ENCODE peak calls at places on chromosomes 7 and 10, in ten cellular contexts. N is activated CD4-positive, CD25-positive, alpha-beta regulatory T cell treated with anti-CD3 and anti-CD28 coated beads, Interleukin-2, amount 50 U/mL, for 72 hours; B is activated effector memory CD4-positive, alpha-beta T cell treated with anti-CD3 and anti-CD28 coated beads, Interleukin-2, amount 50 U/mL, for 16 hours; D is activated CD8-positive, alpha-beta T cell treated with anti-CD3 and anti-CD28 coated beads for 36 hours; F is left ventricle myocardium inferior; Q is T-helper 9 cell; C is epithelial cell of esophagus; M is kidney glomerular epithelial cell; G is NCI-H524; J is coronary artery. L is an unnamed sample.

GRCh38 chr7:134819401-134819800 is 40.0 kb downstream of the CALD1 start:
- DNase-seq in D (no peak), N (no peak), F (no peak), C (no peak), G (no peak), B (no peak), M (no peak), J (no peak), Q (no peak), L (no peak)

GRCh38 chr7:35701287-35701686 is 6.4 kb upstream of the HERPUD2 start:
- DNase-seq in D (no peak), M (no peak), G (no peak), B (no peak), N (no peak), Q (no peak), C (peak), F (no peak), J (no peak), L (no peak)

GRCh38 chr10:60021324-60021723 is 115.0 kb upstream of the CCDC6 start:
- DNase-seq in J (no peak), F (no peak), M (peak), D (no peak), G (no peak), N (no peak), Q (no peak), C (no peak), B (no peak), L (no peak)

GRCh38 chr7:29319719-29320521 is 125.3 kb downstream of the CHN2 start:
- DNase-seq in F (no peak), C (no peak), N (no peak), M (no peak), Q (no peak), B (no peak), G (no peak), D (no peak), J (no peak), L (no peak)

GRCh38 chr7:131480384-131481315 is 75.8 kb downstream of the PODXL start:
- DNase-seq in D (no peak), F (no peak), M (peak), N (no peak), G (no peak), J (no peak), B (no peak), Q (no peak), C (no peak), L (no peak)

GRCh38 chr7:36300696-36301350 is 88.8 kb upstream of the ANLN start:
- DNase-seq in J (no peak), M (no peak), C (no peak), Q (no peak), N (no peak), G (no peak), F (no peak), D (no peak), B (peak), L (no peak)

GRCh38 chr7:2821161-2821841 is 22.8 kb downstream of the GNA12 start:
- DNase-seq in B (peak), J (no peak), D (peak), G (no peak), M (peak), N (no peak), C (peak), F (no peak), Q (no peak), L (peak)

GRCh38 chr10:89273680-89274079 is 22.1 kb upstream of the LIPA start:
- DNase-seq in B (no peak), D (no peak), F (no peak), J (no peak), Q (no peak), N (no peak), C (no peak), G (no peak), M (no peak), L (no peak)

GRCh38 chr7:29612596-29612995 is 49.0 kb downstream of the PRR15 start:
- DNase-seq in N (no peak), D (no peak), B (no peak), Q (no peak), F (no peak), C (no peak), M (no peak), J (no peak), G (no peak), L (no peak)

GRCh38 chr7:2242541-2243482 is 786 bp downstream of the NUDT1 start:
- DNase-seq in G (peak), N (peak), C (no peak), F (no peak), M (no peak), B (peak), J (no peak), Q (no peak), D (peak), L (no peak)

GRCh38 chr10:60200682-60201053 is 189.0 kb downstream of the ANK3 start:
- DNase-seq in M (no peak), N (no peak), Q (no peak), J (no peak), D (no peak), F (no peak), G (no peak), C (no peak), B (no peak), L (no peak)

GRCh38 chr7:117083648-117084047 is 130.3 kb downstream of the ST7 start:
- DNase-seq in N (no peak), C (no peak), G (no peak), M (no peak), J (no peak), B (no peak), D (no peak), Q (no peak), F (no peak), L (no peak)

GRCh38 chr10:75894761-75895160 is 463.3 kb downstream of the LRMDA start:
- DNase-seq in C (no peak), Q (no peak), N (no peak), F (no peak), M (no peak), D (no peak), B (no peak), G (no peak), J (no peak), L (no peak)

GRCh38 chr10:113959383-113959760 is 84.3 kb upstream of the ADRB1 start:
- DNase-seq in J (no peak), C (peak), B (no peak), G (no peak), Q (no peak), N (no peak), F (no peak), D (no peak), M (no peak), L (no peak)

GRCh38 chr10:22774102-22774501 is 59.7 kb upstream of the PIP4K2A start:
- DNase-seq in M (no peak), J (no peak), N (no peak), Q (no peak), C (no peak), G (no peak), D (no peak), F (no peak), B (no peak), L (no peak)

GRCh38 chr7:38671901-38672559 is 40.9 kb upstream of the AMPH start:
- DNase-seq in M (no peak), Q (no peak), G (no peak), D (peak), C (no peak), N (no peak), J (no peak), B (no peak), F (no peak), L (no peak)

GRCh38 chr7:128266891-128267839 is 26.1 kb downstream of the LEP start:
- DNase-seq in B (no peak), F (peak), Q (no peak), J (no peak), M (peak), C (peak), N (no peak), D (no peak), G (peak), L (peak)

GRCh38 chr10:98285416-98285815 is 17.4 kb upstream of the LOXL4 start:
- DNase-seq in J (no peak), N (no peak), F (no peak), G (no peak), Q (no peak), D (no peak), C (no peak), M (no peak), B (no peak), L (no peak)

GRCh38 chr10:30784896-30785605 is 155.5 kb upstream of the LYZL2 start:
- DNase-seq in D (peak), M (no peak), B (peak), G (peak), J (peak), C (peak), Q (no peak), N (peak), F (peak), L (no peak)

GRCh38 chr10:71603190-71603589 is 116.4 kb downstream of the C10orf105 start:
- DNase-seq in B (no peak), J (no peak), D (no peak), F (no peak), M (no peak), G (no peak), C (no peak), Q (no peak), N (no peak), L (no peak)

GRCh38 chr7:131511071-131511470 is 45.4 kb downstream of the PODXL start:
- DNase-seq in M (no peak), D (no peak), F (no peak), B (no peak), C (no peak), G (no peak), J (no peak), Q (no peak), N (no peak), L (no peak)

GRCh38 chr10:96541921-96542320 is 28.2 kb upstream of the TLL2 start:
- DNase-seq in M (no peak), J (no peak), C (no peak), D (no peak), F (no peak), N (no peak), Q (no peak), B (no peak), G (no peak), L (no peak)

GRCh38 chr7:92808006-92808405 is 28.4 kb downstream of the CDK6 start:
- DNase-seq in F (no peak), J (no peak), Q (no peak), C (peak), B (no peak), G (no peak), N (no peak), D (no peak), M (no peak), L (no peak)

GRCh38 chr10:87816842-87817178 is 1.2 kb downstream of the ATAD1 start:
- DNase-seq in N (no peak), G (no peak), J (no peak), M (no peak), F (no peak), D (no peak), B (no peak), Q (no peak), C (no peak), L (no peak)

GRCh38 chr10:116542007-116542677 is 3.6 kb upstream of the PNLIP start:
- DNase-seq in G (no peak), J (no peak), C (no peak), M (no peak), Q (no peak), B (no peak), N (no peak), F (no peak), D (no peak), L (no peak)

GRCh38 chr7:2641406-2642393 is 9.9 kb downstream of the TTYH3 start:
- DNase-seq in F (peak), Q (no peak), J (peak), G (no peak), B (no peak), D (no peak), M (peak), N (no peak), C (peak), L (no peak)

GRCh38 chr7:134724606-134725005 is 54.8 kb upstream of the CALD1 start:
- DNase-seq in D (peak), C (peak), G (no peak), M (peak), J (no peak), F (no peak), Q (no peak), B (no peak), N (no peak), L (no peak)

GRCh38 chr10:115879372-115879771 is 393.6 kb downstream of the GFRA1 start:
- DNase-seq in N (no peak), J (no peak), B (no peak), F (no peak), G (no peak), C (no peak), Q (no peak), M (no peak), D (no peak), L (no peak)

GRCh38 chr10:102652170-102652926 is 8.1 kb downstream of the TRIM8 start:
- DNase-seq in F (no peak), G (no peak), N (no peak), C (no peak), J (no peak), B (no peak), D (peak), M (no peak), Q (no peak), L (no peak)

GRCh38 chr7:154503962-154504550 is 451.9 kb downstream of the DPP6 start:
- DNase-seq in N (no peak), Q (no peak), M (peak), B (no peak), F (no peak), D (no peak), C (peak), G (no peak), J (no peak), L (no peak)

GRCh38 chr10:34288634-34289033 is 526.5 kb downstream of the PARD3 start:
- DNase-seq in G (no peak), C (peak), J (no peak), Q (no peak), M (no peak), B (no peak), N (no peak), F (no peak), D (no peak), L (peak)

GRCh38 chr7:158285383-158285770 is 302.2 kb downstream of the PTPRN2 start:
- DNase-seq in C (no peak), N (no peak), F (no peak), D (no peak), G (no peak), M (no peak), Q (no peak), B (no peak), J (peak), L (no peak)

GRCh38 chr7:89661876-89662275 is 492.4 kb upstream of the STEAP1 start:
- DNase-seq in B (no peak), J (no peak), G (no peak), F (no peak), N (no peak), C (no peak), M (no peak), Q (no peak), D (no peak), L (no peak)

GRCh38 chr10:88234332-88234731 is 348.8 kb downstream of the RNLS start:
- DNase-seq in D (no peak), G (no peak), F (no peak), Q (no peak), J (no peak), C (no peak), M (no peak), N (no peak), B (no peak), L (no peak)

GRCh38 chr7:151775547-151776443 is 101.1 kb downstream of the PRKAG2 start:
- DNase-seq in C (no peak), N (no peak), Q (no peak), D (no peak), G (no peak), F (no peak), M (no peak), B (no peak), J (no peak), L (no peak)

GRCh38 chr10:119384127-119384526 is 158.4 kb downstream of the RGS10 start:
- DNase-seq in J (no peak), Q (no peak), G (no peak), M (no peak), C (no peak), D (no peak), N (no peak), B (no peak), F (no peak), L (no peak)

GRCh38 chr7:18179058-18179457 is 151.4 kb upstream of the PRPS1L1 start:
- DNase-seq in B (no peak), F (no peak), D (no peak), M (no peak), J (no peak), Q (no peak), C (no peak), G (no peak), N (no peak), L (no peak)

GRCh38 chr10:122494833-122495232 is 33.5 kb downstream of the HTRA1 start:
- DNase-seq in G (no peak), B (no peak), N (no peak), D (no peak), M (no peak), F (no peak), Q (no peak), J (peak), C (peak), L (no peak)